ENCODE peak calls at places on chromosome 3, in five cellular contexts. P is SW480; O is activated CD4-positive, alpha-beta T cell treated with anti-CD3 and anti-CD28 coated beads for 48 hours; Z is H54; E is heart right ventricle. R is an unnamed sample.

GRCh38 chr3:159964166-159964973 is 24.3 kb upstream of the IL12A start:
- DNase-seq in P (peak; percentile 45), O (no peak), Z (peak; percentile 30), E (no peak), R (no peak)

GRCh38 chr3:179233043-179233442 is 17.9 kb downstream of the KCNMB3 start:
- DNase-seq in P (no peak), O (no peak), Z (no peak), E (no peak), R (no peak)

GRCh38 chr3:42174679-42175660 is 83.8 kb downstream of the TRAK1 start:
- DNase-seq in P (no peak), O (no peak), Z (no peak), E (no peak), R (no peak)

GRCh38 chr3:127722928-127723603 is 50.3 kb downstream of the ABTB1 start:
- DNase-seq in P (no peak), O (no peak), Z (no peak), E (no peak), R (no peak)

GRCh38 chr3:64176461-64176996 is 48.7 kb downstream of the PRICKLE2 start:
- DNase-seq in P (no peak), O (no peak), Z (no peak), E (no peak), R (no peak)

GRCh38 chr3:56613016-56613415 is 56.0 kb downstream of the CCDC66 start:
- DNase-seq in P (no peak), O (no peak), Z (no peak), E (no peak), R (no peak)

GRCh38 chr3:117865338-117865737 is 1155.8 kb downstream of the TUSC7 start:
- DNase-seq in P (no peak), O (no peak), Z (no peak), E (no peak), R (no peak)

GRCh38 chr3:63918321-63918720 is 6.1 kb upstream of the SCAANT1 start:
- DNase-seq in P (no peak), O (no peak), Z (peak; percentile 40), E (no peak), R (no peak)

GRCh38 chr3:149702691-149703426 is 45.0 kb upstream of the WWTR1 start:
- DNase-seq in P (no peak), O (peak; percentile 6), Z (peak; percentile 54), E (no peak), R (no peak)

GRCh38 chr3:16402451-16402850 is 111.0 kb downstream of the RFTN1 start:
- DNase-seq in P (no peak), O (no peak), Z (no peak), E (no peak), R (no peak)

GRCh38 chr3:9169326-9169725 is 80.1 kb downstream of the SRGAP3 start:
- DNase-seq in P (no peak), O (no peak), Z (no peak), E (no peak), R (no peak)

GRCh38 chr3:119175869-119176756 is 2.7 kb downstream of the UPK1B start:
- DNase-seq in P (no peak), O (no peak), Z (no peak), E (no peak), R (no peak)

GRCh38 chr3:73623996-73624362 is 762 bp downstream of the PDZRN3 start:
- DNase-seq in P (no peak), O (no peak), Z (no peak), E (no peak), R (no peak)

GRCh38 chr3:122200681-122201080 is 17.2 kb downstream of the CASR start:
- DNase-seq in P (no peak), O (no peak), Z (no peak), E (no peak), R (no peak)

GRCh38 chr3:16447156-16447555 is 66.3 kb downstream of the RFTN1 start:
- DNase-seq in P (no peak), O (no peak), Z (no peak), E (no peak), R (no peak)

GRCh38 chr3:108552267-108553159 is 36.7 kb downstream of the CIP2A start:
- DNase-seq in P (peak; percentile 33), O (no peak), Z (no peak), E (peak; percentile 21), R (no peak)

GRCh38 chr3:123708531-123708930 is 123.7 kb upstream of the HACD2 start:
- DNase-seq in P (no peak), O (no peak), Z (no peak), E (no peak), R (no peak)

GRCh38 chr3:52323526-52324295 is 7.6 kb downstream of the DNAH1 start:
- DNase-seq in P (no peak), O (no peak), Z (no peak), E (no peak), R (peak; percentile 56)

GRCh38 chr3:181791380-181791779 is 79.7 kb downstream of the SOX2 start:
- DNase-seq in P (no peak), O (no peak), Z (no peak), E (no peak), R (no peak)

GRCh38 chr3:104632947-104633346 is 733.8 kb upstream of the ALCAM start:
- DNase-seq in P (no peak), O (no peak), Z (no peak), E (no peak), R (no peak)

GRCh38 chr3:16410659-16411058 is 102.8 kb downstream of the RFTN1 start:
- DNase-seq in P (no peak), O (no peak), Z (no peak), E (no peak), R (no peak)

GRCh38 chr3:55615039-55615693 is 128.1 kb upstream of the WNT5A start:
- DNase-seq in P (no peak), O (no peak), Z (no peak), E (no peak), R (no peak)

GRCh38 chr3:46110701-46111493 is 83.6 kb upstream of the XCR1 start:
- DNase-seq in P (peak; percentile 95), O (no peak), Z (peak; percentile 47), E (no peak), R (no peak)

GRCh38 chr3:46812237-46812791 is 50.9 kb downstream of the MYL3 start:
- DNase-seq in P (peak; percentile 39), O (peak; percentile 82), Z (no peak), E (peak; percentile 44), R (peak; percentile 72)

GRCh38 chr3:77513541-77513940 is 473.6 kb downstream of the ROBO2 start:
- DNase-seq in P (no peak), O (no peak), Z (no peak), E (no peak), R (no peak)

GRCh38 chr3:69084326-69084667 is 440 bp upstream of the ARL6IP5 start:
- DNase-seq in P (peak; percentile 47), O (no peak), Z (peak; percentile 25), E (no peak), R (no peak)

GRCh38 chr3:67389176-67389575 is 265.2 kb downstream of the SUCLG2 start:
- DNase-seq in P (no peak), O (no peak), Z (no peak), E (no peak), R (no peak)

GRCh38 chr3:160381470-160381869 is 17.6 kb downstream of the IFT80 start:
- DNase-seq in P (no peak), O (no peak), Z (no peak), E (no peak), R (no peak)

GRCh38 chr3:168051579-168052183 is 44.0 kb downstream of the GOLIM4 start:
- DNase-seq in P (no peak), O (no peak), Z (no peak), E (no peak), R (no peak)

GRCh38 chr3:150253622-150254021 is 154.5 kb upstream of the TSC22D2 start:
- DNase-seq in P (peak; percentile 41), O (no peak), Z (no peak), E (peak; percentile 19), R (peak; percentile 82)